ENCODE peak calls at places on chromosomes 5 and 9, in eight cellular contexts. One of them, this sample, is unnamed.

GRCh38 chr9:91577540-91577939 is 153.9 kb upstream of the NFIL3 start:
- DNase-seq in fibroblast of the aortic adventitia: no peak
- DNase-seq in AG04449: no peak
- DNase-seq in A549: no peak
- DNase-seq in cardiac muscle cell: peak
- DNase-seq in WERI-Rb-1: no peak
- DNase-seq in bronchial epithelial cell: no peak
- DNase-seq in HFF-Myc: no peak
- DNase-seq in this sample: no peak

GRCh38 chr5:138533973-138534941 is 8.8 kb downstream of the ETF1 start:
- DNase-seq in fibroblast of the aortic adventitia: no peak
- DNase-seq in AG04449: no peak
- DNase-seq in A549: no peak
- DNase-seq in cardiac muscle cell: no peak
- DNase-seq in WERI-Rb-1: no peak
- DNase-seq in bronchial epithelial cell: no peak
- DNase-seq in HFF-Myc: no peak
- DNase-seq in this sample: no peak

GRCh38 chr5:72509401-72509800 is 2.2 kb upstream of the ZNF366 start:
- DNase-seq in fibroblast of the aortic adventitia: no peak
- DNase-seq in AG04449: no peak
- DNase-seq in A549: no peak
- DNase-seq in cardiac muscle cell: no peak
- DNase-seq in WERI-Rb-1: no peak
- DNase-seq in bronchial epithelial cell: no peak
- DNase-seq in HFF-Myc: no peak
- DNase-seq in this sample: no peak

GRCh38 chr5:128667148-128667547 is 129.1 kb upstream of the FBN2 start:
- DNase-seq in fibroblast of the aortic adventitia: no peak
- DNase-seq in AG04449: no peak
- DNase-seq in A549: no peak
- DNase-seq in cardiac muscle cell: peak
- DNase-seq in WERI-Rb-1: no peak
- DNase-seq in bronchial epithelial cell: peak
- DNase-seq in HFF-Myc: no peak
- DNase-seq in this sample: no peak

GRCh38 chr5:10363519-10364185 is 10.2 kb downstream of the MARCHF6 start:
- DNase-seq in fibroblast of the aortic adventitia: no peak
- DNase-seq in AG04449: no peak
- DNase-seq in A549: no peak
- DNase-seq in cardiac muscle cell: no peak
- DNase-seq in WERI-Rb-1: no peak
- DNase-seq in bronchial epithelial cell: no peak
- DNase-seq in HFF-Myc: no peak
- DNase-seq in this sample: no peak

GRCh38 chr9:124452841-124453585 is 2.8 kb downstream of the ADGRD2 start:
- DNase-seq in fibroblast of the aortic adventitia: no peak
- DNase-seq in AG04449: no peak
- DNase-seq in A549: peak
- DNase-seq in cardiac muscle cell: no peak
- DNase-seq in WERI-Rb-1: no peak
- DNase-seq in bronchial epithelial cell: no peak
- DNase-seq in HFF-Myc: no peak
- DNase-seq in this sample: no peak

GRCh38 chr5:6674886-6675285 is 38.3 kb upstream of the TENT4A start:
- DNase-seq in fibroblast of the aortic adventitia: no peak
- DNase-seq in AG04449: no peak
- DNase-seq in A549: no peak
- DNase-seq in cardiac muscle cell: no peak
- DNase-seq in WERI-Rb-1: no peak
- DNase-seq in bronchial epithelial cell: no peak
- DNase-seq in HFF-Myc: no peak
- DNase-seq in this sample: no peak

GRCh38 chr5:3349704-3350565 is 245.7 kb upstream of the IRX1 start:
- DNase-seq in fibroblast of the aortic adventitia: no peak
- DNase-seq in AG04449: no peak
- DNase-seq in A549: no peak
- DNase-seq in cardiac muscle cell: no peak
- DNase-seq in WERI-Rb-1: no peak
- DNase-seq in bronchial epithelial cell: no peak
- DNase-seq in HFF-Myc: no peak
- DNase-seq in this sample: no peak

GRCh38 chr9:105233836-105234235 is 10.6 kb upstream of the SLC44A1 start:
- DNase-seq in fibroblast of the aortic adventitia: peak
- DNase-seq in AG04449: no peak
- DNase-seq in A549: no peak
- DNase-seq in cardiac muscle cell: no peak
- DNase-seq in WERI-Rb-1: no peak
- DNase-seq in bronchial epithelial cell: no peak
- DNase-seq in HFF-Myc: no peak
- DNase-seq in this sample: peak

GRCh38 chr9:99822596-99823391 is 1.1 kb downstream of the NR4A3 start:
- DNase-seq in fibroblast of the aortic adventitia: peak
- DNase-seq in AG04449: no peak
- DNase-seq in A549: peak
- DNase-seq in cardiac muscle cell: peak
- DNase-seq in WERI-Rb-1: peak
- DNase-seq in bronchial epithelial cell: no peak
- DNase-seq in HFF-Myc: no peak
- DNase-seq in this sample: no peak

GRCh38 chr9:94612071-94612470 is 18.4 kb upstream of the FBP2 start:
- DNase-seq in fibroblast of the aortic adventitia: no peak
- DNase-seq in AG04449: no peak
- DNase-seq in A549: no peak
- DNase-seq in cardiac muscle cell: no peak
- DNase-seq in WERI-Rb-1: no peak
- DNase-seq in bronchial epithelial cell: no peak
- DNase-seq in HFF-Myc: no peak
- DNase-seq in this sample: no peak

GRCh38 chr9:105206821-105207699 is 37.4 kb upstream of the SLC44A1 start:
- DNase-seq in fibroblast of the aortic adventitia: peak
- DNase-seq in AG04449: no peak
- DNase-seq in A549: no peak
- DNase-seq in cardiac muscle cell: no peak
- DNase-seq in WERI-Rb-1: no peak
- DNase-seq in bronchial epithelial cell: peak
- DNase-seq in HFF-Myc: no peak
- DNase-seq in this sample: no peak

GRCh38 chr5:129137637-129138036 is 43.1 kb downstream of the ISOC1 start:
- DNase-seq in fibroblast of the aortic adventitia: no peak
- DNase-seq in AG04449: no peak
- DNase-seq in A549: no peak
- DNase-seq in cardiac muscle cell: no peak
- DNase-seq in WERI-Rb-1: no peak
- DNase-seq in bronchial epithelial cell: no peak
- DNase-seq in HFF-Myc: no peak
- DNase-seq in this sample: no peak

GRCh38 chr5:1961952-1962595 is 79.3 kb upstream of the IRX4 start:
- DNase-seq in fibroblast of the aortic adventitia: no peak
- DNase-seq in AG04449: no peak
- DNase-seq in A549: no peak
- DNase-seq in cardiac muscle cell: no peak
- DNase-seq in WERI-Rb-1: no peak
- DNase-seq in bronchial epithelial cell: no peak
- DNase-seq in HFF-Myc: no peak
- DNase-seq in this sample: no peak

GRCh38 chr5:10839118-10839517 is 78.1 kb upstream of the DAP start:
- DNase-seq in fibroblast of the aortic adventitia: no peak
- DNase-seq in AG04449: no peak
- DNase-seq in A549: no peak
- DNase-seq in cardiac muscle cell: no peak
- DNase-seq in WERI-Rb-1: no peak
- DNase-seq in bronchial epithelial cell: no peak
- DNase-seq in HFF-Myc: no peak
- DNase-seq in this sample: no peak

GRCh38 chr9:74220327-74220726 is 276.8 kb upstream of the RORB start:
- DNase-seq in fibroblast of the aortic adventitia: no peak
- DNase-seq in AG04449: no peak
- DNase-seq in A549: no peak
- DNase-seq in cardiac muscle cell: no peak
- DNase-seq in WERI-Rb-1: no peak
- DNase-seq in bronchial epithelial cell: no peak
- DNase-seq in HFF-Myc: no peak
- DNase-seq in this sample: no peak

GRCh38 chr5:74282495-74282894 is 358.0 kb downstream of the ENC1 start:
- DNase-seq in fibroblast of the aortic adventitia: no peak
- DNase-seq in AG04449: no peak
- DNase-seq in A549: no peak
- DNase-seq in cardiac muscle cell: no peak
- DNase-seq in WERI-Rb-1: no peak
- DNase-seq in bronchial epithelial cell: no peak
- DNase-seq in HFF-Myc: no peak
- DNase-seq in this sample: no peak

GRCh38 chr5:115392611-115393010 is 96.2 kb upstream of the CCDC112 start:
- DNase-seq in fibroblast of the aortic adventitia: no peak
- DNase-seq in AG04449: no peak
- DNase-seq in A549: no peak
- DNase-seq in cardiac muscle cell: no peak
- DNase-seq in WERI-Rb-1: no peak
- DNase-seq in bronchial epithelial cell: no peak
- DNase-seq in HFF-Myc: no peak
- DNase-seq in this sample: no peak

GRCh38 chr9:104992696-104993095 is 64.7 kb upstream of the ABCA1 start:
- DNase-seq in fibroblast of the aortic adventitia: peak
- DNase-seq in AG04449: no peak
- DNase-seq in A549: no peak
- DNase-seq in cardiac muscle cell: peak
- DNase-seq in WERI-Rb-1: no peak
- DNase-seq in bronchial epithelial cell: no peak
- DNase-seq in HFF-Myc: peak
- DNase-seq in this sample: no peak

DNA sequence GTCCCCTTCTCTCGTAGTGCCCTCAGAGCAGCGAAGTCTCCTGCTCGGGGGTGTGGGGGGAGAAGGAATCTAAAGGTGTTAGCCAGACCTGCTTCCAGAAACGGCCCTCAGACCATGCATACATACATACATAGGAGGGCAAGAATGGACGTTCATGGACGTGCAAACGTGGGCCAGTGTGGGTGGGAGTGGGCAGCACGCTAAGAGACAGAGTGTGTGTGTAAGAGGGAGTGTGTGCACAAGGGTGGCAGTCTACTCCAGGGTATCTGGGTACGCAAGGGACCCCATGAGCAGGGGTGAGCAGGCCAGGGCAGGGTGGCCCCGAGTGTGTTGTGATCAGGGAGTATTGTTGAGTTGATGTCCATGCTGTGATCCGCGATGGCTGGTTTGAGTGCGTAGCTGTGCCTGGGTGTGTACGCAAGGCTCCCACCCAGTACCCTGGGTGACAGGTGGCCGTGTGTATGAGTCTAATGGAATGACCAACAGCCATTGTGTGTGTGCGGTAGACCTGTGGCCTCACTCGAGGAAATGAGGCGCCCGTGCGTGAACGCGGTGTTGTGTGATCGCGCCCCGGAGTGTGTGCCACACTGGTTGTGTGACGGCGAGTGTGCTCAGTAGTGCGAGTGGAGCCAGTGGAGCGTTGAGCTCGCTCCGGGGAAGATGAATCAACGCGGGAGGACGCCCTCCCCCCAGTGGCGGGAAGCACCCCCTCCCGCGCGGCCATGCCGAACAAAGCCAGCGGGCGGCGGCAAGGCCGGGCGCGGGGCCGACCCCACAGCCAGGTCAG is 826 bp downstream of the GPRIN1 start:
- DNase-seq in fibroblast of the aortic adventitia: no peak
- DNase-seq in AG04449: no peak
- DNase-seq in A549: no peak
- DNase-seq in cardiac muscle cell: no peak
- DNase-seq in WERI-Rb-1: peak
- DNase-seq in bronchial epithelial cell: no peak
- DNase-seq in HFF-Myc: no peak
- DNase-seq in this sample: no peak
- H3K4me3 ChIP-seq in fibroblast of the aortic adventitia: peak
- H3K4me3 ChIP-seq in AG04449: peak
- H3K4me3 ChIP-seq in A549: peak
- H3K4me3 ChIP-seq in cardiac muscle cell: peak
- H3K4me3 ChIP-seq in WERI-Rb-1: peak
- H3K4me3 ChIP-seq in bronchial epithelial cell: peak
- H3K4me3 ChIP-seq in HFF-Myc: peak
- H3K4me3 ChIP-seq in this sample: peak

GRCh38 chr5:317086-317811 is 4.3 kb upstream of the AHRR start:
- DNase-seq in fibroblast of the aortic adventitia: peak
- DNase-seq in AG04449: no peak
- DNase-seq in A549: peak
- DNase-seq in cardiac muscle cell: peak
- DNase-seq in WERI-Rb-1: peak
- DNase-seq in bronchial epithelial cell: peak
- DNase-seq in HFF-Myc: no peak
- DNase-seq in this sample: peak
- TF ChIP-seq CTCF in fibroblast of the aortic adventitia: peak
- TF ChIP-seq CTCF in AG04449: peak
- TF ChIP-seq CTCF in A549: peak
- TF ChIP-seq CTCF in cardiac muscle cell: peak
- TF ChIP-seq CTCF in WERI-Rb-1: peak
- TF ChIP-seq CTCF in bronchial epithelial cell: peak
- TF ChIP-seq CTCF in HFF-Myc: peak
- TF ChIP-seq CTCF in this sample: peak

GRCh38 chr5:133756036-133756435 is 143.7 kb upstream of the FSTL4 start:
- DNase-seq in fibroblast of the aortic adventitia: no peak
- DNase-seq in AG04449: no peak
- DNase-seq in A549: no peak
- DNase-seq in cardiac muscle cell: no peak
- DNase-seq in WERI-Rb-1: no peak
- DNase-seq in bronchial epithelial cell: no peak
- DNase-seq in HFF-Myc: no peak
- DNase-seq in this sample: no peak

GRCh38 chr5:133760532-133760931 is 148.2 kb upstream of the FSTL4 start:
- DNase-seq in fibroblast of the aortic adventitia: no peak
- DNase-seq in AG04449: no peak
- DNase-seq in A549: no peak
- DNase-seq in cardiac muscle cell: no peak
- DNase-seq in WERI-Rb-1: no peak
- DNase-seq in bronchial epithelial cell: no peak
- DNase-seq in HFF-Myc: no peak
- DNase-seq in this sample: no peak

GRCh38 chr5:133757396-133757795 is 145.1 kb upstream of the FSTL4 start:
- DNase-seq in fibroblast of the aortic adventitia: no peak
- DNase-seq in AG04449: no peak
- DNase-seq in A549: no peak
- DNase-seq in cardiac muscle cell: no peak
- DNase-seq in WERI-Rb-1: no peak
- DNase-seq in bronchial epithelial cell: peak
- DNase-seq in HFF-Myc: no peak
- DNase-seq in this sample: no peak

GRCh38 chr5:133756756-133757155 is 144.4 kb upstream of the FSTL4 start:
- DNase-seq in fibroblast of the aortic adventitia: no peak
- DNase-seq in AG04449: no peak
- DNase-seq in A549: no peak
- DNase-seq in cardiac muscle cell: no peak
- DNase-seq in WERI-Rb-1: no peak
- DNase-seq in bronchial epithelial cell: no peak
- DNase-seq in HFF-Myc: no peak
- DNase-seq in this sample: no peak

GRCh38 chr5:133758641-133759040 is 146.3 kb upstream of the FSTL4 start:
- DNase-seq in fibroblast of the aortic adventitia: no peak
- DNase-seq in AG04449: no peak
- DNase-seq in A549: no peak
- DNase-seq in cardiac muscle cell: no peak
- DNase-seq in WERI-Rb-1: no peak
- DNase-seq in bronchial epithelial cell: peak
- DNase-seq in HFF-Myc: no peak
- DNase-seq in this sample: no peak
- H3K4me3 ChIP-seq in fibroblast of the aortic adventitia: no peak
- H3K4me3 ChIP-seq in AG04449: no peak
- H3K4me3 ChIP-seq in A549: no peak
- H3K4me3 ChIP-seq in cardiac muscle cell: no peak
- H3K4me3 ChIP-seq in WERI-Rb-1: no peak
- H3K4me3 ChIP-seq in bronchial epithelial cell: no peak
- H3K4me3 ChIP-seq in HFF-Myc: no peak
- H3K4me3 ChIP-seq in this sample: no peak

GRCh38 chr5:926416-927171 is 33.9 kb downstream of the TRIP13 start:
- DNase-seq in fibroblast of the aortic adventitia: peak
- DNase-seq in AG04449: no peak
- DNase-seq in A549: no peak
- DNase-seq in cardiac muscle cell: peak
- DNase-seq in WERI-Rb-1: no peak
- DNase-seq in bronchial epithelial cell: peak
- DNase-seq in HFF-Myc: no peak
- DNase-seq in this sample: no peak
- TF ChIP-seq CTCF in fibroblast of the aortic adventitia: peak
- TF ChIP-seq CTCF in AG04449: peak
- TF ChIP-seq CTCF in A549: no peak
- TF ChIP-seq CTCF in cardiac muscle cell: peak
- TF ChIP-seq CTCF in WERI-Rb-1: peak
- TF ChIP-seq CTCF in bronchial epithelial cell: peak
- TF ChIP-seq CTCF in HFF-Myc: peak
- TF ChIP-seq CTCF in this sample: peak